ENCODE peak calls at places on chromosomes 1 and 21, in six cellular contexts. T is SK-N-SH, F is endothelial cell of umbilical vein, Z is GM12878, I is OCI-LY7, G is astrocyte. M is an unnamed sample.

GRCh38 chr1:10734900-10735602 is 61.4 kb downstream of the CASZ1 start:
- DNase-seq in Z (no peak), F (no peak), I (no peak), T (peak; percentile 90), G (no peak), M (no peak)

GRCh38 chr1:16013220-16013907 is 4.5 kb downstream of the HSPB7 start:
- DNase-seq in I (no peak), G (peak; percentile 77), Z (peak; percentile 24), F (peak; percentile 58), T (peak; percentile 60), M (no peak)

GRCh38 chr21:15029077-15029476 is 35.7 kb downstream of the NRIP1 start:
- DNase-seq in F (no peak), T (no peak), Z (no peak), I (no peak), G (no peak), M (no peak)

GRCh38 chr1:67691712-67692111 is 6.7 kb downstream of the GADD45A start:
- DNase-seq in I (no peak), G (no peak), T (no peak), Z (no peak), F (no peak), M (no peak)

GRCh38 chr1:150696590-150696989 is 364 bp downstream of the GOLPH3L start:
- DNase-seq in Z (no peak), T (no peak), I (no peak), G (no peak), F (no peak), M (no peak)

GRCh38 chr1:10450156-10450801 is 448 bp downstream of the CORT start:
- DNase-seq in F (no peak), T (peak; percentile 31), I (no peak), G (no peak), Z (no peak), M (no peak)

GRCh38 chr1:15975358-15975804 is 520 bp downstream of the ZBTB17 start:
- DNase-seq in G (peak; percentile 32), T (peak; percentile 93), Z (peak; percentile 23), I (peak; percentile 83), F (peak; percentile 62), M (no peak)

GRCh38 chr1:24949331-24949881 is 19.3 kb upstream of the RUNX3 start:
- DNase-seq in I (no peak), Z (no peak), G (peak; percentile 93), F (no peak), T (no peak), M (no peak)

GRCh38 chr1:160076295-160076694 is 5.0 kb upstream of the KCNJ9 start:
- DNase-seq in G (peak; percentile 17), Z (no peak), I (no peak), F (no peak), T (no peak), M (no peak)

GRCh38 chr1:31939484-31940329 is 1.5 kb upstream of the PTP4A2 start:
- DNase-seq in T (peak; percentile 62), F (peak; percentile 66), Z (peak; percentile 86), I (peak; percentile 91), G (peak; percentile 90), M (peak; percentile 68)

GRCh38 chr1:39159224-39160036 is 45.1 kb upstream of the MACF1 start:
- DNase-seq in I (no peak), Z (no peak), F (peak; percentile 90), G (peak; percentile 85), T (no peak), M (peak; percentile 76)

GRCh38 chr21:29513535-29513934 is 214.8 kb downstream of the BACH1 start:
- DNase-seq in F (no peak), I (no peak), T (no peak), Z (no peak), G (no peak), M (no peak)

GRCh38 chr21:32702702-32703101 is 25.1 kb downstream of the SYNJ1 start:
- DNase-seq in Z (no peak), I (no peak), T (no peak), F (peak; percentile 54), G (peak; percentile 72), M (no peak)

GRCh38 chr1:59595774-59596173 is 219.0 kb upstream of the HOOK1 start:
- DNase-seq in T (no peak), G (peak; percentile 39), I (no peak), F (peak; percentile 80), Z (no peak), M (no peak)

GRCh38 chr1:241603626-241604337 is 36.4 kb downstream of the CHML start:
- DNase-seq in G (peak; percentile 79), I (no peak), Z (no peak), T (no peak), F (no peak), M (no peak)

GRCh38 chr1:202575906-202576653 is 134.2 kb downstream of the SYT2 start:
- DNase-seq in Z (no peak), I (no peak), F (peak; percentile 41), G (peak; percentile 39), T (peak; percentile 70), M (no peak)

GRCh38 chr1:220808501-220809186 is 21.9 kb downstream of the MTARC1 start:
- DNase-seq in F (no peak), I (no peak), Z (no peak), T (no peak), G (no peak), M (peak; percentile 5)

GRCh38 chr1:117710710-117711109 is 104.9 kb downstream of the TENT5C start:
- DNase-seq in F (no peak), Z (no peak), G (no peak), T (peak; percentile 27), I (peak; percentile 45), M (no peak)

GRCh38 chr1:32949519-32949918 is 15.1 kb downstream of the RNF19B start:
- DNase-seq in I (no peak), F (no peak), T (no peak), Z (no peak), G (no peak), M (no peak)

GRCh38 chr1:167210966-167211674 is 9.6 kb upstream of the POU2F1 start:
- DNase-seq in Z (no peak), F (no peak), G (no peak), T (no peak), I (no peak), M (no peak)

DNA sequence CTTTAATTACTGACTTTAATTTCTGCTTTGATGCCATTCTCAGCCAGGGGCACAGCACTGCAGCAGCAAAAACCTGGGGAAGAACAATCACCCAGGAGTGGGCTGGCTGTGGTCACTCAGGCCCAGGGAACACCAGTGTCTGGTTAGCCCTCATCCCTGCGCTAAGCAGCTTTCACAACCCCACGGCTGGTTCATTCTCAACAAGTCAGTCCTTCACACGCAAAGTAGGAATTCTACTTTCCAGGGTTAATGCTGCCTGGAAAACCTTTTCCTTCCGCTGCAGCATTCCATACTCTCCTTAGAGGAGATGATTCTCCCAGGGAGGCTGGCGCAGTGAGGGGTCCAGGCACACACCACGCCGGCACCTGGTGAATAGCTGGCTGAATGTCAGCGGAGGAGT is 24.3 kb upstream of the KCNE1 start:
- DNase-seq in I (no peak), G (no peak), Z (no peak), T (no peak), F (no peak), M (no peak)
- H2AFZ ChIP-seq in I (no peak overlapping the region), G (no peak overlapping the region), Z (no peak overlapping the region), T (no peak overlapping the region), F (no peak overlapping the region), M (no peak overlapping the region)

GRCh38 chr1:190344454-190344853 is 133.2 kb downstream of the BRINP3 start:
- DNase-seq in Z (no peak), T (no peak), G (peak; percentile 31), I (no peak), F (no peak), M (no peak)

GRCh38 chr1:190338829-190339228 is 138.8 kb downstream of the BRINP3 start:
- DNase-seq in G (no peak), T (no peak), F (no peak), I (no peak), Z (no peak), M (no peak)
- H3K79me2 ChIP-seq in G (no peaks in the 10 kb centered on the region), T (no peaks in the 10 kb centered on the region), F (no peaks in the 10 kb centered on the region), I (no peaks in the 10 kb centered on the region), Z (no peaks in the 10 kb centered on the region), M (no peaks in the 10 kb centered on the region)

GRCh38 chr1:23081376-23081775 is 62.1 kb downstream of the KDM1A start:
- DNase-seq in F (no peak), I (peak; percentile 21), G (no peak), T (no peak), Z (no peak), M (no peak)

GRCh38 chr1:23074012-23074411 is 54.7 kb downstream of the KDM1A start:
- DNase-seq in Z (no peak), I (no peak), T (no peak), F (no peak), G (no peak), M (no peak)

GRCh38 chr1:23080885-23081284 is 61.6 kb downstream of the KDM1A start:
- DNase-seq in T (no peak), F (no peak), G (no peak), Z (no peak), I (no peak), M (no peak)

GRCh38 chr1:23083714-23084480 is 64.6 kb downstream of the KDM1A start:
- DNase-seq in T (no peak), G (no peak), I (no peak), F (peak; percentile 49), Z (no peak), M (no peak)

DNA sequence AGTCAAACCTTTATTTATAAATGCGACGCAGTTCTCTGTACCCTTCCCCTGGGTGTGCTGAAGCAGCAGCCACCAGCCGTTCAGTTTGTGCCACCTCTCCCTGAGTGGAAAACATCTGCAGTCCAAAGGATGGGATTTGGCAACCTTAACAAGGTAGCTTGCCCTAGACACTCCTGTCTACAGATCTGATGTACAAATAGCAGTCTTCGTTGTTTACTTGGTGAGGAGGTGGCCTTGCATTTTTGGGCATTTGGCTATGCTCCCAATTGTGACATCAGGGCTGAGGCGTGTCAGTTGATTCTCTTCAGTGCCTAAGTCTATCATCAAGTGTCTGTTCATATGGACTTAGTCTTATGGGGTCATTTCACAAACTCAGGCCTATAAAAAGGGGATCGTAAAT is 59.8 kb downstream of the KDM1A start:
- DNase-seq in G (no peak), I (no peak), T (no peak), Z (no peak), F (no peak), M (no peak)
- H3K36me3 ChIP-seq in G (peaks cover 66% of the 10 kb centered on the region), I (peaks cover 90% of the 10 kb centered on the region), T (peaks cover 83% of the 10 kb centered on the region), Z (peaks cover 54% of the 10 kb centered on the region), F (peaks cover 34% of the 10 kb centered on the region), M (peaks cover 49% of the 10 kb centered on the region)

GRCh38 chr1:168923521-168924136 is 182.9 kb upstream of the ATP1B1 start:
- DNase-seq in G (no peak), I (no peak), F (peak; percentile 64), T (no peak), Z (no peak), M (no peak)

GRCh38 chr1:168920456-168921094 is 185.9 kb upstream of the ATP1B1 start:
- DNase-seq in Z (no peak), G (no peak), T (no peak), I (no peak), F (peak; percentile 90), M (no peak)

GRCh38 chr1:168918860-168919741 is 187.4 kb upstream of the ATP1B1 start:
- DNase-seq in F (peak; percentile 12), I (no peak), Z (no peak), G (no peak), T (no peak), M (no peak)

GRCh38 chr1:168917796-168918195 is 188.7 kb upstream of the ATP1B1 start:
- DNase-seq in G (no peak), Z (no peak), T (no peak), I (no peak), F (no peak), M (no peak)

GRCh38 chr1:168921514-168922106 is 184.9 kb upstream of the ATP1B1 start:
- DNase-seq in I (no peak), F (no peak), T (no peak), G (no peak), Z (peak; percentile 25), M (no peak)
- H2AFZ ChIP-seq in I (no peak overlapping the region), F (peak overlapping the region; percentile 21), T (no peak overlapping the region), G (no peak overlapping the region), Z (peak overlapping the region; percentile 61), M (no peak overlapping the region)

M was measured in keratinocyte.